ENCODE peak calls at places on chromosomes 4 and X, in four cellular contexts. One of them, this sample, is unnamed.

GRCh38 chr4:176002007-176002623 is 63.5 kb upstream of the WDR17 start:
- DNase-seq in A549: peak
- DNase-seq in uterus: no peak
- DNase-seq in right lobe of liver: peak
- DNase-seq in this sample: peak

GRCh38 chr4:164501074-164501473 is 252.9 kb upstream of the SMIM31 start:
- DNase-seq in right lobe of liver: no peak
- DNase-seq in A549: no peak
- DNase-seq in uterus: no peak
- DNase-seq in this sample: no peak

GRCh38 chr4:146132445-146132844 is 43.1 kb upstream of the LSM6 start:
- DNase-seq in uterus: no peak
- DNase-seq in A549: no peak
- DNase-seq in right lobe of liver: no peak
- DNase-seq in this sample: no peak

GRCh38 chr4:164997324-164997723 is 19.9 kb upstream of the TRIM61 start:
- DNase-seq in uterus: no peak
- DNase-seq in A549: no peak
- DNase-seq in right lobe of liver: no peak
- DNase-seq in this sample: no peak

GRCh38 chr4:98546910-98547544 is 111.4 kb downstream of the TSPAN5 start:
- DNase-seq in uterus: peak
- DNase-seq in A549: no peak
- DNase-seq in right lobe of liver: no peak
- DNase-seq in this sample: peak

GRCh38 chr4:31461425-31461824 is 741.3 kb downstream of the PCDH7 start:
- DNase-seq in right lobe of liver: no peak
- DNase-seq in uterus: no peak
- DNase-seq in A549: no peak
- DNase-seq in this sample: no peak

GRCh38 chr4:146465628-146466027 is 56.1 kb downstream of the SLC10A7 start:
- DNase-seq in uterus: no peak
- DNase-seq in A549: no peak
- DNase-seq in right lobe of liver: no peak
- DNase-seq in this sample: no peak

GRCh38 chrX:36573720-36574119 is 434.4 kb upstream of the FAM47C start:
- DNase-seq in A549: no peak
- DNase-seq in right lobe of liver: no peak
- DNase-seq in uterus: no peak
- DNase-seq in this sample: no peak

GRCh38 chrX:132367984-132368383 is 120.9 kb downstream of the MBNL3 start:
- DNase-seq in uterus: no peak
- DNase-seq in right lobe of liver: no peak
- DNase-seq in A549: no peak
- DNase-seq in this sample: no peak

GRCh38 chrX:10617186-10617963 is 3.0 kb downstream of the MID1 start:
- DNase-seq in right lobe of liver: no peak
- DNase-seq in A549: no peak
- DNase-seq in uterus: no peak
- DNase-seq in this sample: no peak

GRCh38 chrX:15869695-15870094 is 15.1 kb upstream of the AP1S2 start:
- DNase-seq in uterus: no peak
- DNase-seq in right lobe of liver: no peak
- DNase-seq in A549: no peak
- DNase-seq in this sample: no peak

GRCh38 chr4:110587666-110588285 is 35.1 kb downstream of the PITX2 start:
- DNase-seq in right lobe of liver: no peak
- DNase-seq in uterus: no peak
- DNase-seq in A549: no peak
- DNase-seq in this sample: no peak

GRCh38 chr4:77734928-77735327 is 84.2 kb downstream of the CNOT6L start:
- DNase-seq in uterus: no peak
- DNase-seq in A549: no peak
- DNase-seq in right lobe of liver: no peak
- DNase-seq in this sample: no peak

GRCh38 chr4:4387531-4388311 is 819 bp downstream of the NSG1 start:
- DNase-seq in A549: no peak
- DNase-seq in right lobe of liver: no peak
- DNase-seq in uterus: no peak
- DNase-seq in this sample: peak

GRCh38 chrX:39640866-39641265 is 456.9 kb downstream of the BCOR start:
- DNase-seq in uterus: no peak
- DNase-seq in right lobe of liver: no peak
- DNase-seq in A549: no peak
- DNase-seq in this sample: no peak

GRCh38 chr4:140240237-140240636 is 86.3 kb upstream of the MAML3 start:
- DNase-seq in A549: no peak
- DNase-seq in uterus: no peak
- DNase-seq in right lobe of liver: no peak
- DNase-seq in this sample: no peak

GRCh38 chrX:111442791-111443190 is 30.8 kb upstream of the DCX start:
- DNase-seq in uterus: no peak
- DNase-seq in right lobe of liver: no peak
- DNase-seq in A549: no peak
- DNase-seq in this sample: no peak

GRCh38 chr4:98577956-98578355 is 80.5 kb downstream of the TSPAN5 start:
- DNase-seq in uterus: no peak
- DNase-seq in right lobe of liver: no peak
- DNase-seq in A549: no peak
- DNase-seq in this sample: no peak

GRCh38 chr4:123317211-123317610 is 79.4 kb upstream of the SPRY1 start:
- DNase-seq in right lobe of liver: no peak
- DNase-seq in uterus: no peak
- DNase-seq in A549: no peak
- DNase-seq in this sample: no peak

GRCh38 chrX:148501121-148502066 is 977 bp downstream of the AFF2 start:
- DNase-seq in right lobe of liver: peak
- DNase-seq in A549: peak
- DNase-seq in uterus: no peak
- DNase-seq in this sample: no peak

GRCh38 chr4:87489678-87490077 is 39.5 kb downstream of the SPARCL1 start:
- DNase-seq in A549: no peak
- DNase-seq in uterus: no peak
- DNase-seq in right lobe of liver: no peak
- DNase-seq in this sample: no peak

GRCh38 chr4:84493092-84493850 is 5.8 kb downstream of the NKX6-1 start:
- DNase-seq in right lobe of liver: no peak
- DNase-seq in A549: no peak
- DNase-seq in uterus: no peak
- DNase-seq in this sample: no peak

GRCh38 chr4:96766359-96766758 is 926.5 kb downstream of the PDHA2 start:
- DNase-seq in A549: no peak
- DNase-seq in uterus: no peak
- DNase-seq in right lobe of liver: no peak
- DNase-seq in this sample: no peak

GRCh38 chr4:139609647-139610046 is 53.6 kb upstream of the SETD7 start:
- DNase-seq in A549: no peak
- DNase-seq in right lobe of liver: no peak
- DNase-seq in uterus: no peak
- DNase-seq in this sample: no peak

GRCh38 chr4:26088433-26088928 is 174.5 kb downstream of the SMIM20 start:
- DNase-seq in uterus: no peak
- DNase-seq in A549: no peak
- DNase-seq in right lobe of liver: no peak
- DNase-seq in this sample: no peak

GRCh38 chrX:149916745-149917392 is 12.5 kb upstream of the HSFX4 start:
- DNase-seq in uterus: no peak
- DNase-seq in right lobe of liver: no peak
- DNase-seq in A549: no peak
- DNase-seq in this sample: no peak

GRCh38 chrX:120561634-120562568 is 1.1 kb upstream of the CUL4B start:
- DNase-seq in A549: no peak
- DNase-seq in uterus: no peak
- DNase-seq in right lobe of liver: no peak
- DNase-seq in this sample: no peak

GRCh38 chrX:24777660-24778059 is 83.9 kb downstream of the POLA1 start:
- DNase-seq in A549: no peak
- DNase-seq in uterus: no peak
- DNase-seq in right lobe of liver: no peak
- DNase-seq in this sample: no peak

GRCh38 chrX:24774650-24775049 is 80.9 kb downstream of the POLA1 start:
- DNase-seq in uterus: no peak
- DNase-seq in A549: no peak
- DNase-seq in right lobe of liver: no peak
- DNase-seq in this sample: no peak

DNA sequence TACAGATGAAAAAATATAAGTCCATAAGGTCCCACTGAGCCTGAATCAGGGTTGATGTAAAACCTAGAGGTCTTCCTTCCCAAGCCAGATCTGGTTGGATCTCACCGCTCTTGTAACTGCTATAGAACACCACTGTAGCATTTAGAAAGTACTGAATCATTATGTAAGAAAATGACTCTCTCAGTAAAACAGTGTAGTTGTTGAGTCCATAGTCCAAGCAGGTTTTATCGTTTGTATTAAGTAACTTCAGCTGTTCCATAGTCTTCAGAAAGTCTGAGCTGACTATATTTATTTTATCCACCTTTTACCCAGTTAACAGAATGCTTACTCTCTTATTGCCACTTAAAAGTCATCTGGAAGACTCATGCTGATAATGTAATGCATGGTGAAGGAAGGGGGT is 82.2 kb downstream of the POLA1 start:
- DNase-seq in A549: no peak
- DNase-seq in uterus: no peak
- DNase-seq in right lobe of liver: no peak
- DNase-seq in this sample: no peak
- H3K27ac ChIP-seq in A549: no peak
- H3K27ac ChIP-seq in uterus: no peak
- H3K27ac ChIP-seq in right lobe of liver: no peak
- H3K27ac ChIP-seq in this sample: no peak

GRCh38 chrX:109533631-109534030 is 3.0 kb upstream of the NXT2 start:
- DNase-seq in uterus: no peak
- DNase-seq in right lobe of liver: no peak
- DNase-seq in A549: no peak
- DNase-seq in this sample: no peak
- H3K27ac ChIP-seq in uterus: no peak
- H3K27ac ChIP-seq in right lobe of liver: no peak
- H3K27ac ChIP-seq in A549: no peak
- H3K27ac ChIP-seq in this sample: no peak

GRCh38 chrX:47804315-47804714 is 32.4 kb upstream of the ZNF81 start:
- DNase-seq in A549: no peak
- DNase-seq in right lobe of liver: no peak
- DNase-seq in uterus: no peak
- DNase-seq in this sample: no peak
- H3K27ac ChIP-seq in A549: no peak
- H3K27ac ChIP-seq in right lobe of liver: no peak
- H3K27ac ChIP-seq in uterus: no peak
- H3K27ac ChIP-seq in this sample: no peak

GRCh38 chr4:41120297-41121217 is 93.8 kb downstream of the APBB2 start:
- DNase-seq in A549: no peak
- DNase-seq in uterus: peak
- DNase-seq in right lobe of liver: peak
- DNase-seq in this sample: no peak
- H3K27ac ChIP-seq in A549: no peak
- H3K27ac ChIP-seq in uterus: peak
- H3K27ac ChIP-seq in right lobe of liver: peak
- H3K27ac ChIP-seq in this sample: peak

DNA sequence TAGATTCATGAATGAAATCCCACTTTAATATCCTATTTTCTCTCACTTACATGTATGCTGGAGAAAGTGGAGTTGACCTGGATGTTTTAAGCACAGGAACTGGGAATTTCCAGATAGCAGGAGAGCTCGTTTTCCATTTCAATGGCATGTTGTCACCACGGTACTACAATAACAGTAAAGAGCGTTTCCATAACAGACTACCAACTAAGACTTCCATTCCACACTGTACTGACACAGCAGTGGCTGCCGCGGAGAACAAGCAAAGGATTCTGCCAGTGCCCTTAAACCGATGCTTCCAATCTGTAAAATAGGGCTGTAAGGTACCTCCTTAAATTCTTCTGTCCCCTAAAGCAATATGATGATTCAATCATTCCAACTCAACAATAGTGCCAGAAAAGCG is 143.9 kb downstream of the KLHL13 start:
- DNase-seq in uterus: no peak
- DNase-seq in right lobe of liver: no peak
- DNase-seq in A549: no peak
- DNase-seq in this sample: no peak
- H3K27ac ChIP-seq in uterus: no peak
- H3K27ac ChIP-seq in right lobe of liver: no peak
- H3K27ac ChIP-seq in A549: no peak
- H3K27ac ChIP-seq in this sample: peak

GRCh38 chr4:159017323-159018036 is 85.4 kb upstream of the RAPGEF2 start:
- DNase-seq in A549: no peak
- DNase-seq in uterus: no peak
- DNase-seq in right lobe of liver: no peak
- DNase-seq in this sample: no peak
- H3K27ac ChIP-seq in A549: no peak
- H3K27ac ChIP-seq in uterus: no peak
- H3K27ac ChIP-seq in right lobe of liver: no peak
- H3K27ac ChIP-seq in this sample: no peak

DNA sequence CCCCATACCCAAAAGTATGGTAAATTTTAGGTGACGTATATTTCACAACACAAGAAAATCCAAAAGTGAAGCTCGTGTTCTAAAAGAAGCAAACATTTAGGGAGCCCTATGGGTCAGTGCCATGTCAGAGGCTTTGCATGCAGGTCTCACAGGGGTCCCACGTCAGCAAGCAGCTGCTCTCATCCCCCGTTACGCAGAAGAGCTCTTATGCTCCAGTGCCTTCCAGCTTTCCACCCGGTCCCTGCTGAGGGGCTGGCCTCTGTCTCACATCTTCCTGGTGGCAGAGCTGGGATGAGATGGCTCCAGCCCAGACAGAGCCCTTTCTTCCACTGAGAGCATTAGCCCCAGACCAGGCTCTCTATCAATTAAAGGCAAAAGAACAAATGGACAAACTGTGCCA is 82.0 kb downstream of the IRF2 start:
- DNase-seq in A549: no peak
- DNase-seq in uterus: no peak
- DNase-seq in right lobe of liver: peak
- DNase-seq in this sample: no peak
- H3K27ac ChIP-seq in A549: no peak
- H3K27ac ChIP-seq in uterus: no peak
- H3K27ac ChIP-seq in right lobe of liver: peak
- H3K27ac ChIP-seq in this sample: peak

This sample was measured in caudate nucleus.